ENCODE peak calls at places on chromosomes 2 and 18, in ten cellular contexts. One of them, this sample, is unnamed.

GRCh38 chr2:229852565-229852964 is 69.2 kb downstream of the TRIP12 start:
- DNase-seq in Ammon's horn: peak; percentile 8
- DNase-seq in fibroblast of mammary gland: peak; percentile 75
- DNase-seq in activated naive CD8-positive, alpha-beta T cell treated with anti-CD3 and anti-CD28 coated beads, Interleukin-2, amount 50 U/mL, for 24 hours: no peak
- DNase-seq in anterior cingulate cortex: no peak
- DNase-seq in KG1: peak; percentile 15
- DNase-seq in AG10803: peak; percentile 49
- DNase-seq in EL: peak; percentile 46
- DNase-seq in amygdala: no peak
- DNase-seq in GOT3: no peak
- DNase-seq in this sample: no peak

GRCh38 chr2:190626656-190627055 is 22.2 kb upstream of the NAB1 start:
- DNase-seq in AG10803: peak; percentile 57
- DNase-seq in GOT3: no peak
- DNase-seq in fibroblast of mammary gland: peak; percentile 49
- DNase-seq in KG1: no peak
- DNase-seq in Ammon's horn: no peak
- DNase-seq in anterior cingulate cortex: no peak
- DNase-seq in activated naive CD8-positive, alpha-beta T cell treated with anti-CD3 and anti-CD28 coated beads, Interleukin-2, amount 50 U/mL, for 24 hours: no peak
- DNase-seq in amygdala: no peak
- DNase-seq in EL: no peak
- DNase-seq in this sample: no peak

GRCh38 chr2:231709636-231709980 is 1.3 kb downstream of the PTMA start:
- DNase-seq in anterior cingulate cortex: no peak
- DNase-seq in amygdala: peak; percentile 29
- DNase-seq in EL: no peak
- DNase-seq in KG1: no peak
- DNase-seq in fibroblast of mammary gland: peak; percentile 21
- DNase-seq in GOT3: no peak
- DNase-seq in Ammon's horn: no peak
- DNase-seq in AG10803: peak; percentile 26
- DNase-seq in activated naive CD8-positive, alpha-beta T cell treated with anti-CD3 and anti-CD28 coated beads, Interleukin-2, amount 50 U/mL, for 24 hours: no peak
- DNase-seq in this sample: no peak

GRCh38 chr18:55102508-55102907 is 143.2 kb upstream of the CCDC68 start:
- DNase-seq in Ammon's horn: no peak
- DNase-seq in GOT3: no peak
- DNase-seq in anterior cingulate cortex: no peak
- DNase-seq in activated naive CD8-positive, alpha-beta T cell treated with anti-CD3 and anti-CD28 coated beads, Interleukin-2, amount 50 U/mL, for 24 hours: no peak
- DNase-seq in fibroblast of mammary gland: no peak
- DNase-seq in amygdala: no peak
- DNase-seq in KG1: no peak
- DNase-seq in AG10803: no peak
- DNase-seq in EL: no peak
- DNase-seq in this sample: no peak

GRCh38 chr18:79926715-79927596 is 24.5 kb downstream of the SLC66A2 start:
- DNase-seq in AG10803: no peak
- DNase-seq in GOT3: no peak
- DNase-seq in EL: no peak
- DNase-seq in Ammon's horn: no peak
- DNase-seq in anterior cingulate cortex: no peak
- DNase-seq in fibroblast of mammary gland: no peak
- DNase-seq in amygdala: no peak
- DNase-seq in KG1: no peak
- DNase-seq in activated naive CD8-positive, alpha-beta T cell treated with anti-CD3 and anti-CD28 coated beads, Interleukin-2, amount 50 U/mL, for 24 hours: no peak
- DNase-seq in this sample: no peak

GRCh38 chr2:237968048-237968862 is 1.4 kb downstream of the UBE2F start:
- DNase-seq in KG1: peak; percentile 51
- DNase-seq in amygdala: peak; percentile 75
- DNase-seq in AG10803: peak; percentile 82
- DNase-seq in EL: peak; percentile 48
- DNase-seq in anterior cingulate cortex: peak; percentile 32
- DNase-seq in activated naive CD8-positive, alpha-beta T cell treated with anti-CD3 and anti-CD28 coated beads, Interleukin-2, amount 50 U/mL, for 24 hours: peak; percentile 54
- DNase-seq in fibroblast of mammary gland: peak; percentile 79
- DNase-seq in GOT3: no peak
- DNase-seq in Ammon's horn: peak; percentile 86
- DNase-seq in this sample: peak; percentile 81

GRCh38 chr2:239917957-239918481 is 107.1 kb downstream of the NDUFA10 start:
- DNase-seq in KG1: no peak
- DNase-seq in anterior cingulate cortex: no peak
- DNase-seq in activated naive CD8-positive, alpha-beta T cell treated with anti-CD3 and anti-CD28 coated beads, Interleukin-2, amount 50 U/mL, for 24 hours: no peak
- DNase-seq in AG10803: no peak
- DNase-seq in amygdala: no peak
- DNase-seq in fibroblast of mammary gland: no peak
- DNase-seq in EL: no peak
- DNase-seq in GOT3: no peak
- DNase-seq in Ammon's horn: no peak
- DNase-seq in this sample: no peak

GRCh38 chr18:43159091-43159490 is 43.6 kb upstream of the RIT2 start:
- DNase-seq in activated naive CD8-positive, alpha-beta T cell treated with anti-CD3 and anti-CD28 coated beads, Interleukin-2, amount 50 U/mL, for 24 hours: no peak
- DNase-seq in GOT3: no peak
- DNase-seq in anterior cingulate cortex: no peak
- DNase-seq in fibroblast of mammary gland: peak; percentile 67
- DNase-seq in KG1: no peak
- DNase-seq in EL: no peak
- DNase-seq in Ammon's horn: peak; percentile 13
- DNase-seq in AG10803: peak; percentile 0
- DNase-seq in amygdala: peak; percentile 8
- DNase-seq in this sample: no peak

GRCh38 chr2:75211371-75211770 is 12.1 kb upstream of the TACR1 start:
- DNase-seq in GOT3: no peak
- DNase-seq in fibroblast of mammary gland: no peak
- DNase-seq in anterior cingulate cortex: no peak
- DNase-seq in activated naive CD8-positive, alpha-beta T cell treated with anti-CD3 and anti-CD28 coated beads, Interleukin-2, amount 50 U/mL, for 24 hours: no peak
- DNase-seq in AG10803: no peak
- DNase-seq in Ammon's horn: no peak
- DNase-seq in EL: no peak
- DNase-seq in amygdala: no peak
- DNase-seq in KG1: no peak
- DNase-seq in this sample: no peak

GRCh38 chr18:79784965-79785770 is 12.6 kb upstream of the KCNG2 start:
- DNase-seq in activated naive CD8-positive, alpha-beta T cell treated with anti-CD3 and anti-CD28 coated beads, Interleukin-2, amount 50 U/mL, for 24 hours: no peak
- DNase-seq in EL: no peak
- DNase-seq in KG1: no peak
- DNase-seq in amygdala: no peak
- DNase-seq in GOT3: no peak
- DNase-seq in anterior cingulate cortex: no peak
- DNase-seq in AG10803: peak; percentile 52
- DNase-seq in Ammon's horn: no peak
- DNase-seq in fibroblast of mammary gland: peak; percentile 78
- DNase-seq in this sample: no peak

GRCh38 chr2:637804-638203 is 39.4 kb downstream of the TMEM18 start:
- DNase-seq in GOT3: no peak
- DNase-seq in anterior cingulate cortex: no peak
- DNase-seq in EL: no peak
- DNase-seq in Ammon's horn: no peak
- DNase-seq in amygdala: no peak
- DNase-seq in activated naive CD8-positive, alpha-beta T cell treated with anti-CD3 and anti-CD28 coated beads, Interleukin-2, amount 50 U/mL, for 24 hours: no peak
- DNase-seq in fibroblast of mammary gland: no peak
- DNase-seq in AG10803: no peak
- DNase-seq in KG1: no peak
- DNase-seq in this sample: no peak

GRCh38 chr18:36511791-36512352 is 214.4 kb downstream of the FHOD3 start:
- DNase-seq in activated naive CD8-positive, alpha-beta T cell treated with anti-CD3 and anti-CD28 coated beads, Interleukin-2, amount 50 U/mL, for 24 hours: no peak
- DNase-seq in Ammon's horn: no peak
- DNase-seq in KG1: no peak
- DNase-seq in fibroblast of mammary gland: peak; percentile 25
- DNase-seq in AG10803: peak; percentile 54
- DNase-seq in EL: no peak
- DNase-seq in GOT3: no peak
- DNase-seq in anterior cingulate cortex: no peak
- DNase-seq in amygdala: no peak
- DNase-seq in this sample: no peak

GRCh38 chr2:163664610-163665009 is 71.2 kb downstream of the FIGN start:
- DNase-seq in GOT3: no peak
- DNase-seq in EL: peak; percentile 64
- DNase-seq in KG1: no peak
- DNase-seq in fibroblast of mammary gland: peak; percentile 91
- DNase-seq in anterior cingulate cortex: no peak
- DNase-seq in Ammon's horn: no peak
- DNase-seq in activated naive CD8-positive, alpha-beta T cell treated with anti-CD3 and anti-CD28 coated beads, Interleukin-2, amount 50 U/mL, for 24 hours: no peak
- DNase-seq in AG10803: peak; percentile 88
- DNase-seq in amygdala: no peak
- DNase-seq in this sample: no peak

GRCh38 chr18:57125627-57126026 is 21.3 kb upstream of the BOD1L2 start:
- DNase-seq in Ammon's horn: no peak
- DNase-seq in anterior cingulate cortex: no peak
- DNase-seq in activated naive CD8-positive, alpha-beta T cell treated with anti-CD3 and anti-CD28 coated beads, Interleukin-2, amount 50 U/mL, for 24 hours: no peak
- DNase-seq in EL: no peak
- DNase-seq in GOT3: no peak
- DNase-seq in AG10803: no peak
- DNase-seq in fibroblast of mammary gland: no peak
- DNase-seq in amygdala: no peak
- DNase-seq in KG1: no peak
- DNase-seq in this sample: no peak

GRCh38 chr2:166314022-166314759 is 61.6 kb downstream of the SCN9A start:
- DNase-seq in activated naive CD8-positive, alpha-beta T cell treated with anti-CD3 and anti-CD28 coated beads, Interleukin-2, amount 50 U/mL, for 24 hours: no peak
- DNase-seq in Ammon's horn: no peak
- DNase-seq in anterior cingulate cortex: no peak
- DNase-seq in amygdala: no peak
- DNase-seq in KG1: no peak
- DNase-seq in fibroblast of mammary gland: peak; percentile 92
- DNase-seq in EL: peak; percentile 82
- DNase-seq in AG10803: peak; percentile 89
- DNase-seq in GOT3: no peak
- DNase-seq in this sample: no peak

GRCh38 chr18:30999887-31000628 is 42.5 kb downstream of the DSC3 start:
- DNase-seq in fibroblast of mammary gland: no peak
- DNase-seq in amygdala: no peak
- DNase-seq in KG1: no peak
- DNase-seq in Ammon's horn: no peak
- DNase-seq in activated naive CD8-positive, alpha-beta T cell treated with anti-CD3 and anti-CD28 coated beads, Interleukin-2, amount 50 U/mL, for 24 hours: no peak
- DNase-seq in anterior cingulate cortex: no peak
- DNase-seq in EL: no peak
- DNase-seq in GOT3: no peak
- DNase-seq in AG10803: no peak
- DNase-seq in this sample: no peak

GRCh38 chr2:62306751-62307468 is 111.0 kb downstream of the B3GNT2 start:
- DNase-seq in KG1: peak; percentile 23
- DNase-seq in amygdala: peak; percentile 7
- DNase-seq in activated naive CD8-positive, alpha-beta T cell treated with anti-CD3 and anti-CD28 coated beads, Interleukin-2, amount 50 U/mL, for 24 hours: peak; percentile 61
- DNase-seq in fibroblast of mammary gland: no peak
- DNase-seq in Ammon's horn: peak; percentile 15
- DNase-seq in EL: no peak
- DNase-seq in anterior cingulate cortex: no peak
- DNase-seq in GOT3: no peak
- DNase-seq in AG10803: no peak
- DNase-seq in this sample: no peak

GRCh38 chr2:110115291-110116032 is at the start of gene MALL:
- DNase-seq in GOT3: no peak
- DNase-seq in amygdala: no peak
- DNase-seq in Ammon's horn: no peak
- DNase-seq in AG10803: peak; percentile 21
- DNase-seq in activated naive CD8-positive, alpha-beta T cell treated with anti-CD3 and anti-CD28 coated beads, Interleukin-2, amount 50 U/mL, for 24 hours: no peak
- DNase-seq in fibroblast of mammary gland: no peak
- DNase-seq in EL: peak; percentile 26
- DNase-seq in anterior cingulate cortex: no peak
- DNase-seq in KG1: no peak
- DNase-seq in this sample: no peak

GRCh38 chr18:9426753-9427152 is 48.6 kb upstream of the RALBP1 start:
- DNase-seq in amygdala: no peak
- DNase-seq in KG1: no peak
- DNase-seq in anterior cingulate cortex: no peak
- DNase-seq in fibroblast of mammary gland: no peak
- DNase-seq in activated naive CD8-positive, alpha-beta T cell treated with anti-CD3 and anti-CD28 coated beads, Interleukin-2, amount 50 U/mL, for 24 hours: no peak
- DNase-seq in EL: no peak
- DNase-seq in Ammon's horn: no peak
- DNase-seq in GOT3: no peak
- DNase-seq in AG10803: no peak
- DNase-seq in this sample: no peak

GRCh38 chr2:30250421-30250820 is 19.1 kb downstream of the LBH start:
- DNase-seq in AG10803: no peak
- DNase-seq in GOT3: no peak
- DNase-seq in fibroblast of mammary gland: no peak
- DNase-seq in activated naive CD8-positive, alpha-beta T cell treated with anti-CD3 and anti-CD28 coated beads, Interleukin-2, amount 50 U/mL, for 24 hours: no peak
- DNase-seq in amygdala: no peak
- DNase-seq in EL: no peak
- DNase-seq in KG1: no peak
- DNase-seq in anterior cingulate cortex: no peak
- DNase-seq in Ammon's horn: no peak
- DNase-seq in this sample: no peak

GRCh38 chr2:18244840-18245239 is 315.6 kb downstream of the RDH14 start:
- DNase-seq in AG10803: no peak
- DNase-seq in fibroblast of mammary gland: no peak
- DNase-seq in amygdala: no peak
- DNase-seq in activated naive CD8-positive, alpha-beta T cell treated with anti-CD3 and anti-CD28 coated beads, Interleukin-2, amount 50 U/mL, for 24 hours: no peak
- DNase-seq in GOT3: no peak
- DNase-seq in Ammon's horn: no peak
- DNase-seq in KG1: no peak
- DNase-seq in EL: no peak
- DNase-seq in anterior cingulate cortex: no peak
- DNase-seq in this sample: no peak

GRCh38 chr2:36663851-36664715 is 32.4 kb upstream of the VIT start:
- DNase-seq in EL: peak; percentile 81
- DNase-seq in amygdala: peak; percentile 59
- DNase-seq in activated naive CD8-positive, alpha-beta T cell treated with anti-CD3 and anti-CD28 coated beads, Interleukin-2, amount 50 U/mL, for 24 hours: no peak
- DNase-seq in fibroblast of mammary gland: peak; percentile 85
- DNase-seq in GOT3: no peak
- DNase-seq in KG1: peak; percentile 21
- DNase-seq in AG10803: peak; percentile 90
- DNase-seq in anterior cingulate cortex: no peak
- DNase-seq in Ammon's horn: peak; percentile 84
- DNase-seq in this sample: peak; percentile 58

GRCh38 chr18:79566841-79567370 is 112.7 kb upstream of the CTDP1 start:
- DNase-seq in KG1: no peak
- DNase-seq in AG10803: no peak
- DNase-seq in GOT3: no peak
- DNase-seq in anterior cingulate cortex: no peak
- DNase-seq in Ammon's horn: no peak
- DNase-seq in amygdala: no peak
- DNase-seq in EL: no peak
- DNase-seq in activated naive CD8-positive, alpha-beta T cell treated with anti-CD3 and anti-CD28 coated beads, Interleukin-2, amount 50 U/mL, for 24 hours: no peak
- DNase-seq in fibroblast of mammary gland: no peak
- DNase-seq in this sample: no peak

GRCh38 chr2:209367091-209367747 is 56.6 kb upstream of the MAP2 start:
- DNase-seq in Ammon's horn: no peak
- DNase-seq in fibroblast of mammary gland: peak; percentile 27
- DNase-seq in activated naive CD8-positive, alpha-beta T cell treated with anti-CD3 and anti-CD28 coated beads, Interleukin-2, amount 50 U/mL, for 24 hours: no peak
- DNase-seq in EL: peak; percentile 38
- DNase-seq in AG10803: no peak
- DNase-seq in KG1: no peak
- DNase-seq in GOT3: no peak
- DNase-seq in amygdala: no peak
- DNase-seq in anterior cingulate cortex: no peak
- DNase-seq in this sample: no peak

GRCh38 chr2:38666578-38666926 is 638 bp downstream of the GALM start:
- DNase-seq in activated naive CD8-positive, alpha-beta T cell treated with anti-CD3 and anti-CD28 coated beads, Interleukin-2, amount 50 U/mL, for 24 hours: no peak
- DNase-seq in EL: peak; percentile 18
- DNase-seq in fibroblast of mammary gland: peak; percentile 28
- DNase-seq in Ammon's horn: peak; percentile 20
- DNase-seq in AG10803: peak; percentile 3
- DNase-seq in anterior cingulate cortex: no peak
- DNase-seq in amygdala: no peak
- DNase-seq in KG1: no peak
- DNase-seq in GOT3: no peak
- DNase-seq in this sample: no peak

GRCh38 chr2:216660496-216660895 is 27.3 kb downstream of the IGFBP2 start:
- DNase-seq in EL: no peak
- DNase-seq in amygdala: no peak
- DNase-seq in Ammon's horn: no peak
- DNase-seq in AG10803: no peak
- DNase-seq in anterior cingulate cortex: no peak
- DNase-seq in activated naive CD8-positive, alpha-beta T cell treated with anti-CD3 and anti-CD28 coated beads, Interleukin-2, amount 50 U/mL, for 24 hours: no peak
- DNase-seq in GOT3: no peak
- DNase-seq in fibroblast of mammary gland: no peak
- DNase-seq in KG1: no peak
- DNase-seq in this sample: no peak

GRCh38 chr2:229273384-229274338 is 2.6 kb upstream of the PID1 start:
- DNase-seq in EL: peak; percentile 81
- DNase-seq in Ammon's horn: peak; percentile 87
- DNase-seq in anterior cingulate cortex: peak; percentile 32
- DNase-seq in activated naive CD8-positive, alpha-beta T cell treated with anti-CD3 and anti-CD28 coated beads, Interleukin-2, amount 50 U/mL, for 24 hours: no peak
- DNase-seq in AG10803: peak; percentile 81
- DNase-seq in KG1: no peak
- DNase-seq in fibroblast of mammary gland: peak; percentile 88
- DNase-seq in amygdala: peak; percentile 72
- DNase-seq in GOT3: no peak
- DNase-seq in this sample: peak; percentile 83

GRCh38 chr2:235568431-235568830 is 74.6 kb downstream of the AGAP1 start:
- DNase-seq in amygdala: no peak
- DNase-seq in KG1: no peak
- DNase-seq in AG10803: peak; percentile 22
- DNase-seq in EL: peak; percentile 9
- DNase-seq in GOT3: no peak
- DNase-seq in anterior cingulate cortex: no peak
- DNase-seq in Ammon's horn: no peak
- DNase-seq in activated naive CD8-positive, alpha-beta T cell treated with anti-CD3 and anti-CD28 coated beads, Interleukin-2, amount 50 U/mL, for 24 hours: no peak
- DNase-seq in fibroblast of mammary gland: no peak
- DNase-seq in this sample: no peak

This sample was measured in putamen.